ENCODE peak calls at places on chromosomes 5 and 9, in six cellular contexts. V, D, T, A, W and M are unnamed samples. For H3K27me3, the result is how much of the 10 kb centered on the place peaks cover.

GRCh38 chr5:73892806-73893205 is 266.8 kb downstream of the ARHGEF28 start:
- DNase-seq in W (no peak), A (no peak), V (no peak), D (peak), T (no peak), M (no peak)

GRCh38 chr5:104363567-104363966 is 801.0 kb upstream of the NUDT12 start:
- DNase-seq in D (no peak), V (no peak), A (no peak), W (no peak), T (no peak), M (no peak)

GRCh38 chr5:88734191-88734640 is 148.8 kb downstream of the MEF2C start:
- DNase-seq in A (no peak), T (no peak), D (no peak), V (peak), W (no peak), M (no peak)

GRCh38 chr9:135536166-135536565 is 9.8 kb upstream of the OBP2A start:
- DNase-seq in W (no peak), A (no peak), D (no peak), T (no peak), V (no peak), M (no peak)

GRCh38 chr9:133238272-133238850 is 29.3 kb upstream of the OBP2B start:
- DNase-seq in T (no peak), V (peak), A (peak), W (peak), D (no peak), M (no peak)

GRCh38 chr9:69165581-69165980 is 8.5 kb upstream of the TJP2 start:
- DNase-seq in A (no peak), T (no peak), W (no peak), D (no peak), V (no peak), M (no peak)

GRCh38 chr5:55338810-55339243 is 31.0 kb downstream of the MTREX start:
- DNase-seq in V (peak), T (no peak), A (no peak), W (no peak), D (no peak), M (no peak)

GRCh38 chr5:59193616-59194319 is 610.9 kb downstream of the RAB3C start:
- DNase-seq in A (peak), T (no peak), V (no peak), D (peak), W (no peak), M (peak)

GRCh38 chr5:72920690-72921089 is 35.2 kb upstream of the FCHO2 start:
- DNase-seq in A (no peak), D (peak), W (no peak), T (no peak), V (no peak), M (no peak)

GRCh38 chr5:116864157-116864837 is 289.7 kb upstream of the SEMA6A start:
- DNase-seq in W (no peak), A (no peak), D (no peak), V (no peak), T (no peak), M (no peak)

GRCh38 chr5:94086194-94086593 is 344.8 kb upstream of the POU5F2 start:
- DNase-seq in T (no peak), V (no peak), A (no peak), D (peak), W (no peak), M (no peak)

GRCh38 chr5:4373051-4373450 is 767.1 kb upstream of the ADAMTS16 start:
- DNase-seq in W (no peak), D (no peak), A (no peak), T (no peak), V (no peak), M (no peak)

GRCh38 chr5:174567506-174568141 is 156.8 kb upstream of the MSX2 start:
- DNase-seq in D (no peak), W (no peak), V (no peak), A (no peak), T (no peak), M (no peak)

GRCh38 chr9:114272739-114273431 is 50.0 kb upstream of the ORM1 start:
- DNase-seq in D (no peak), T (no peak), W (no peak), V (no peak), A (peak), M (no peak)

DNA sequence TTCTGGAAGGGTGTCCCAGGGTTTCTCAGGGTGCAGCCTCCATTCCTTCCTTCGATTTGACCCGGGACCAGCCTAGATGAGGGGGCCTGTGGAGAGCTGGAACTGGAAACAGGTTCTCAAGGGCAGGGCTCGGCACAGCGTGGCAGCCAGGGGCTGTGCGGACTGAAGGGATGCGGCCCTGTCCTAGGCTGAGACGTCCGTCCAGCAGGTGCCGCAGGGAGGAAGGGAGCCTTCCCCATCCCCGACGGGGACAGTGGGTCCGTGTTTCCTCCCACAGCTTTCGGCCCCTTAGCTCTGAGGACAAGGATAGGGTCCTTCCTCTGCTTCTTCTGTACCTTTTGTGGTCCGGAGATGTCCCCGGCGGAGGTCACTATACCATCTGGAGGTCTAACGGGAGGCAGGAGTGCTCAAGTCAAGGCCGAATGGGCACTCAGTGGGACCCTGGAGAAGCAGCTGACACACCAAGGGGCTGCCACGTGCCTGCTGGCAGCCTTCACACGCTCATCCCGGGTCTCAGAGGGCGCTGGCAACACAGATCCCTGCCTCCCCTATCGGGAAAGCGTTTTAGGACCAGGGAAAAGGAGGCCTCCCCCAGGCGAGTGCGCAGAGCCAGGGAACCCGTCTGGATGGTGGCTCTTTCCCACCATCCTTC is 49.9 kb downstream of the USP20 start:
- DNase-seq in W (no peak), T (no peak), V (peak), A (peak), D (peak), M (no peak)
- TF ChIP-seq CTCF in W (no peak), T (no peak), V (peak), A (no peak), D (peak), M (no peak)

GRCh38 chr5:141496038-141496437 is 7.2 kb downstream of the PCDHGC5 start:
- DNase-seq in D (no peak), W (no peak), A (no peak), V (no peak), T (no peak), M (no peak)
- H3K4me3 ChIP-seq in D (no peak), W (no peak), A (no peak), V (no peak), T (no peak), M (no peak)

GRCh38 chr9:23826120-23826629 is at the start of gene ELAVL2:
- DNase-seq in D (peak), V (peak), W (peak), A (peak), T (peak), M (peak)
- H3K27me3 ChIP-seq in D (under half), V (under half), W (half or more), A (half or more), T (under half), M (half or more)

GRCh38 chr9:95190413-95190812 is 127.1 kb downstream of the FANCC start:
- DNase-seq in D (no peak), V (no peak), A (no peak), T (no peak), W (no peak), M (no peak)

GRCh38 chr9:95189230-95190098 is 128.0 kb downstream of the FANCC start:
- DNase-seq in D (no peak), A (peak), V (no peak), T (no peak), W (peak), M (no peak)

GRCh38 chr9:95192631-95193030 is 124.9 kb downstream of the FANCC start:
- DNase-seq in T (no peak), W (no peak), D (no peak), A (no peak), V (no peak), M (no peak)

GRCh38 chr9:95193480-95193879 is 124.0 kb downstream of the FANCC start:
- DNase-seq in T (no peak), D (no peak), W (no peak), A (no peak), V (no peak), M (no peak)

DNA sequence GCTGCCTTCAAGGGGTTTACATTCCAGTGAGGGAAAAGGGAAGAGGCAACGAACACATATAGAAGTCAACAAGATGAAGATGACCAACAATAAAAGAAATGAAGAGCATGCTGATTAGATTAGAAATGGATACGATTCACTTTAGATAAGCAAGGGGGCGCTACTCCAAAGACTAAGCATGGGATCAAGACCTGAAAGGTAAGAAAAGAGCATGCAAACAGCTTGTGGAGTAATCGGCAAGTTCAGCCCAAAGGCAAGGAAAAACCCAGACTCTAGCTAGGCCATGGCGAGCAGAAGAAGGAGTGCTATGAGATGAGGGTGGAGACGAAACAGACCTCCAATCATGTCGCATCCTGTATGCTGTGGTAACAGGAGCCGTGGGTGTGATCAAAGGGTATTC is 124.4 kb downstream of the FANCC start:
- DNase-seq in A (no peak), W (no peak), V (no peak), D (no peak), T (no peak), M (no peak)
- TF ChIP-seq CTCF in A (no peak), W (no peak), V (peak), D (peak), T (no peak), M (no peak)

DNA sequence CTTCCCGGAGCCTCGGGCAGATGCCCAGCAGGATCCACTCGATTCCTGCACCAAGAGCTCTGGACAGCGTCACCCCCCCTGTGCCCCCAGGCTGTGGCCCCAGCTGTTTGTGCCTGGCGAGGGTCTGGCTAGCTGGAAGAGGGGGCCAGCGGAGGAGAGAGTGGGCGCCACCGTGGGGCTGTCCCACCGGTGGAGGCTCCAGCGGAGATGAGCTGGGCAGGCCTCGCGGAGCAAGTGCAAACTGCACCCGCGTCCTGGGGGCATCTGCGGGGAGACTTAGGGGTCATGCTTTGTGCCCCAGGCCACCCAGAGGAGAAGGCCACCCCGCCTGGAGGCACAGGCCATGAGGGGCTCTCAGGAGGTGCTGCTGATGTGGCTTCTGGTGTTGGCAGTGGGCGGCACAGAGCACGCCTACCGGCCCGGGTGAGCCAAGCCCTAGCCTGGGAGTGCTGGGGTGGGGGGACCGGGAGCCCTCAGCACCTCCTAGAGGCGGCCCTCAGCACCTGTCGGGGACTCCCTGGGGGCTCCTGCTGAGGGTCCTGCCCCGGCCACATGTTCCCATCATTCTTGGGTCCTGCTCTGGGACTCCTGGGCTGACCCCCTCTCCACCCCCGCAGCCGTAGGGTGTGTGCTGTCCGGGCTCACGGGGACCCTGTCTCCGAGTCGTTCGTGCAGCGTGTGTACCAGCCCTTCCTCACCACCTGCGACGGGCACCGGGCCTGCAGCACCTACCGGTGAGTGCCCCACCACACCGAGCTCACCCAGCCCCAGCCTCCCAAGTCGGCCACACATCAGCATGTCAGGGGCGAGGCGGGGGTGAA is 5.4 kb downstream of the EGFL7 start:
- DNase-seq in V (no peak), W (no peak), T (no peak), D (no peak), A (no peak), M (no peak)
- H3K4me3 ChIP-seq in V (no peak), W (peak), T (peak), D (no peak), A (peak), M (no peak)

GRCh38 chr9:97860451-97861147 is 7.6 kb downstream of the FOXE1 start:
- DNase-seq in D (no peak), V (no peak), T (no peak), W (no peak), A (no peak), M (no peak)
- H3K27me3 ChIP-seq in D (under half), V (under half), T (under half), W (half or more), A (under half), M (under half)

GRCh38 chr5:122350496-122350895 is 38.5 kb downstream of the SNCAIP start:
- DNase-seq in A (no peak), V (no peak), T (no peak), W (no peak), D (no peak), M (no peak)
- TF ChIP-seq CTCF in A (no peak), V (no peak), T (no peak), W (no peak), D (no peak), M (no peak)

GRCh38 chr5:103090791-103091190 is 29.1 kb downstream of the GIN1 start:
- DNase-seq in V (no peak), T (no peak), D (no peak), A (no peak), W (no peak), M (no peak)
- H3K4me3 ChIP-seq in V (no peak), T (no peak), D (no peak), A (no peak), W (no peak), M (no peak)

DNA sequence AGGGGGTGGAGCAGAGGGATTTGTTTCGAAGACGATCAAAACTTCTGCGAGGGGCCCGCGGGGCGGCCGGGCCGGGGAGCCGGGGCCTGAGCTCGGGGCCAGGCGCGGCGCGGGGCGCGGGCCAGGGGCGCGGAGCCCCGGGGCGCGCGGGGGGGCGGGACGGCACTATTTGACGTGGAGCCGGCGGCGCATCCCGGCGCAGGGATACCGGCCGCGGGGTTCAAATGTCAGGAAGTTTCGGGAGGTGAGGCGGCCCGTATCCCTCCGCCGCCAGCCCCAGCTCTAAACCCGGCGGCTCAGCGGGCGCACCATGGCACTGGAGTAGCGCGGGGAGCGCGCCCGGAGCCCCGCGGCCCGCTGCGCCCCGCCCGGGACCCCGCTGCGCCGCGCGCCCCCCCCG is at the start of gene LMX1B:
- DNase-seq in T (no peak), V (no peak), D (no peak), A (no peak), W (peak), M (no peak)
- H3K27me3 ChIP-seq in T (under half), V (under half), D (under half), A (half or more), W (half or more), M (half or more)